ENCODE peak calls at places on chromosomes 11 and 22, in ten cellular contexts. S is stimulated activated effector memory CD8-positive, alpha-beta T cell treated with anti-CD3 and anti-CD28 coated beads, Interleukin-12 subunit alpha, Interleukin-12 subunit beta, amount 100 ng/mL, for 72 hours; D is PC-9; C is right cardiac atrium; G is activated CD8-positive, alpha-beta memory T cell treated with anti-CD3 and anti-CD28 coated beads, Interleukin-2, amount 10 ng/mL, durations not matched to agents 7 days and 5 days; Z is aorta; X is CD4-positive, alpha-beta T cell; K is NT2/D1; O is kidney epithelial cell; Y is ovary. V is an unnamed sample.

GRCh38 chr11:32602657-32603410 is 19.2 kb downstream of the EIF3M start:
- DNase-seq in S (no peak), D (no peak), C (no peak), G (no peak), Z (no peak), X (no peak), K (no peak), O (no peak), Y (no peak), V (no peak)

GRCh38 chr22:40714514-40714966 is 35.3 kb downstream of the MCHR1 start:
- DNase-seq in S (no peak), D (peak), C (no peak), G (no peak), Z (peak), X (no peak), K (no peak), O (peak), Y (peak), V (no peak)

GRCh38 chr11:62133328-62134065 is 9.7 kb downstream of the INCENP start:
- DNase-seq in S (no peak), D (no peak), C (no peak), G (no peak), Z (peak), X (no peak), K (no peak), O (no peak), Y (no peak), V (no peak)

GRCh38 chr22:46776876-46777608 is 14.6 kb downstream of the TBC1D22A start:
- DNase-seq in S (no peak), D (peak), C (no peak), G (no peak), Z (peak), X (no peak), K (no peak), O (no peak), Y (no peak), V (no peak)

GRCh38 chr11:116654526-116654925 is 118.3 kb downstream of the BUD13 start:
- DNase-seq in S (peak), D (no peak), C (no peak), G (no peak), Z (no peak), X (no peak), K (no peak), O (no peak), Y (no peak), V (no peak)

GRCh38 chr11:76270387-76270786 is 64.1 kb upstream of the WNT11 start:
- DNase-seq in S (no peak), D (no peak), C (peak), G (no peak), Z (no peak), X (no peak), K (no peak), O (no peak), Y (no peak), V (no peak)

GRCh38 chr11:62910141-62910882 is 10.9 kb downstream of the CHRM1 start:
- DNase-seq in S (no peak), D (no peak), C (no peak), G (no peak), Z (no peak), X (no peak), K (no peak), O (no peak), Y (no peak), V (no peak)

GRCh38 chr11:120104041-120104440 is 33.9 kb downstream of the TRIM29 start:
- DNase-seq in S (no peak), D (no peak), C (no peak), G (no peak), Z (no peak), X (no peak), K (no peak), O (no peak), Y (no peak), V (no peak)

GRCh38 chr11:38640854-38641253 is 2042.8 kb upstream of the RAG2 start:
- DNase-seq in S (no peak), D (no peak), C (no peak), G (no peak), Z (no peak), X (no peak), K (no peak), O (no peak), Y (no peak), V (no peak)

GRCh38 chr11:84498016-84498415 is 1129.1 kb downstream of the DLG2 start:
- DNase-seq in S (no peak), D (no peak), C (peak), G (no peak), Z (peak), X (no peak), K (no peak), O (no peak), Y (no peak), V (no peak)

GRCh38 chr11:48025983-48026340 is 45.6 kb downstream of the PTPRJ start:
- DNase-seq in S (no peak), D (peak), C (no peak), G (no peak), Z (no peak), X (no peak), K (no peak), O (no peak), Y (no peak), V (no peak)

GRCh38 chr22:42933783-42934144 is 76.7 kb upstream of the ARFGAP3 start:
- DNase-seq in S (no peak), D (peak), C (no peak), G (no peak), Z (no peak), X (no peak), K (no peak), O (peak), Y (no peak), V (no peak)

GRCh38 chr22:36818010-36818642 is 1.3 kb upstream of the PVALB start:
- DNase-seq in S (no peak), D (no peak), C (no peak), G (no peak), Z (no peak), X (no peak), K (no peak), O (no peak), Y (no peak), V (no peak)

GRCh38 chr11:15697437-15698236 is 582.9 kb downstream of the INSC start:
- DNase-seq in S (peak), D (no peak), C (no peak), G (no peak), Z (no peak), X (no peak), K (no peak), O (no peak), Y (no peak), V (no peak)

GRCh38 chr11:71311176-71311925 is 59.0 kb upstream of the SHANK2 start:
- DNase-seq in S (no peak), D (no peak), C (no peak), G (peak), Z (peak), X (no peak), K (no peak), O (no peak), Y (no peak), V (no peak)

GRCh38 chr11:130653838-130654601 is 205.6 kb downstream of the ADAMTS15 start:
- DNase-seq in S (no peak), D (no peak), C (peak), G (no peak), Z (peak), X (no peak), K (no peak), O (no peak), Y (peak), V (no peak)